ENCODE peak calls at places on chromosomes 11 and 22, in five cellular contexts. G is right lobe of liver, W is transverse colon, I is esophagus squamous epithelium, P is NB4. S is an unnamed sample.

GRCh38 chr11:5992604-5993251 is 5.9 kb upstream of the OR52L1 start:
- DNase-seq in G (no peak), W (no peak), I (no peak), P (peak), S (no peak)

GRCh38 chr11:118145285-118146227 is 7.1 kb downstream of the SCN4B start:
- DNase-seq in G (peak), W (peak), I (peak), P (peak), S (peak)

GRCh38 chr11:34630544-34630943 is 9.7 kb downstream of the EHF start:
- DNase-seq in G (no peak), W (no peak), I (no peak), P (no peak), S (no peak)

GRCh38 chr11:23124249-23124648 is 264.0 kb upstream of the CCDC179 start:
- DNase-seq in G (no peak), W (no peak), I (no peak), P (no peak), S (no peak)

GRCh38 chr11:34825315-34825669 is 90.9 kb downstream of the APIP start:
- DNase-seq in G (no peak), W (no peak), I (no peak), P (no peak), S (no peak)

GRCh38 chr11:28257761-28258160 is 149.6 kb downstream of the METTL15 start:
- DNase-seq in G (no peak), W (no peak), I (no peak), P (no peak), S (no peak)

GRCh38 chr22:36954251-36955014 is 41.0 kb downstream of the CSF2RB start:
- DNase-seq in G (no peak), W (no peak), I (no peak), P (no peak), S (no peak)

GRCh38 chr22:46914916-46915894 is 152.8 kb downstream of the TBC1D22A start:
- DNase-seq in G (no peak), W (no peak), I (no peak), P (no peak), S (no peak)

GRCh38 chr11:472816-473215 is 22.7 kb downstream of the PTDSS2 start:
- DNase-seq in G (no peak), W (no peak), I (no peak), P (no peak), S (no peak)

GRCh38 chr11:75233688-75234295 is 6.8 kb upstream of the TPBGL start:
- DNase-seq in G (no peak), W (no peak), I (no peak), P (peak), S (peak)

GRCh38 chr11:82857145-82857544 is 43.1 kb downstream of the PRCP start:
- DNase-seq in G (no peak), W (no peak), I (no peak), P (no peak), S (no peak)

GRCh38 chr11:47078751-47079524 is 97.7 kb downstream of the ARFGAP2 start:
- DNase-seq in G (no peak), W (no peak), I (no peak), P (no peak), S (no peak)

GRCh38 chr11:88259431-88259830 is 78.1 kb downstream of the CTSC start:
- DNase-seq in G (no peak), W (no peak), I (no peak), P (no peak), S (no peak)

GRCh38 chr11:123195182-123196059 is at the start of gene CLMP:
- DNase-seq in G (no peak), W (peak), I (no peak), P (peak), S (no peak)

GRCh38 chr11:19853016-19853415 is 140.4 kb downstream of the NAV2 start:
- DNase-seq in G (no peak), W (no peak), I (no peak), P (no peak), S (no peak)

GRCh38 chr11:28763876-28764275 is 655.7 kb downstream of the METTL15 start:
- DNase-seq in G (no peak), W (no peak), I (no peak), P (no peak), S (no peak)

GRCh38 chr22:25494774-25495173 is 69.7 kb upstream of the GRK3 start:
- DNase-seq in G (no peak), W (no peak), I (no peak), P (peak), S (no peak)

GRCh38 chr11:63277345-63277943 is 34.0 kb upstream of the SLC22A25 start:
- DNase-seq in G (no peak), W (no peak), I (no peak), P (peak), S (no peak)

GRCh38 chr11:78672850-78673641 is 98.4 kb upstream of the NARS2 start:
- DNase-seq in G (no peak), W (no peak), I (no peak), P (no peak), S (no peak)

GRCh38 chr11:61264371-61264770 is 23.4 kb downstream of the PGA5 start:
- DNase-seq in G (no peak), W (no peak), I (no peak), P (no peak), S (no peak)

GRCh38 chr22:19896665-19897355 is 42.1 kb upstream of the GNB1L start:
- DNase-seq in G (no peak), W (no peak), I (no peak), P (no peak), S (no peak)

GRCh38 chr11:65593518-65594414 is 1.8 kb downstream of the KCNK7 start:
- DNase-seq in G (no peak), W (peak), I (no peak), P (peak), S (peak)

GRCh38 chr11:19615503-19615902 is 97.1 kb upstream of the NAV2 start:
- DNase-seq in G (no peak), W (no peak), I (no peak), P (no peak), S (no peak)

GRCh38 chr11:32838505-32839274 is 9.0 kb downstream of the PRRG4 start:
- DNase-seq in G (no peak), W (peak), I (no peak), P (peak), S (no peak)

GRCh38 chr11:70067591-70068341 is 10.4 kb upstream of the ANO1 start:
- DNase-seq in G (no peak), W (no peak), I (no peak), P (no peak), S (peak)

GRCh38 chr22:25420925-25421904 is 143.3 kb upstream of the GRK3 start:
- DNase-seq in G (no peak), W (no peak), I (no peak), P (peak), S (no peak)

GRCh38 chr11:19156892-19157291 is 39.9 kb downstream of the ZDHHC13 start:
- DNase-seq in G (no peak), W (no peak), I (no peak), P (no peak), S (no peak)

GRCh38 chr11:132838621-132839020 is 693.7 kb downstream of the OPCML start:
- DNase-seq in G (no peak), W (no peak), I (no peak), P (peak), S (no peak)

GRCh38 chr11:101955278-101955677 is 39.0 kb upstream of the ANGPTL5 start:
- DNase-seq in G (no peak), W (no peak), I (no peak), P (no peak), S (no peak)

GRCh38 chr22:37747090-37747714 is 50.4 kb downstream of the TRIOBP start:
- DNase-seq in G (peak), W (no peak), I (no peak), P (peak), S (no peak)

GRCh38 chr11:110430267-110431211 is 791 bp downstream of the FDX1 start:
- DNase-seq in G (peak), W (peak), I (no peak), P (peak), S (peak)

GRCh38 chr11:110428040-110428439 is 1.7 kb upstream of the FDX1 start:
- DNase-seq in G (no peak), W (no peak), I (no peak), P (no peak), S (no peak)

GRCh38 chr11:110428956-110429613 is 663 bp upstream of the FDX1 start:
- DNase-seq in G (no peak), W (no peak), I (no peak), P (peak), S (peak)

GRCh38 chr11:110431212-110432073 is 1.7 kb downstream of the FDX1 start:
- DNase-seq in G (no peak), W (no peak), I (no peak), P (peak), S (no peak)

DNA sequence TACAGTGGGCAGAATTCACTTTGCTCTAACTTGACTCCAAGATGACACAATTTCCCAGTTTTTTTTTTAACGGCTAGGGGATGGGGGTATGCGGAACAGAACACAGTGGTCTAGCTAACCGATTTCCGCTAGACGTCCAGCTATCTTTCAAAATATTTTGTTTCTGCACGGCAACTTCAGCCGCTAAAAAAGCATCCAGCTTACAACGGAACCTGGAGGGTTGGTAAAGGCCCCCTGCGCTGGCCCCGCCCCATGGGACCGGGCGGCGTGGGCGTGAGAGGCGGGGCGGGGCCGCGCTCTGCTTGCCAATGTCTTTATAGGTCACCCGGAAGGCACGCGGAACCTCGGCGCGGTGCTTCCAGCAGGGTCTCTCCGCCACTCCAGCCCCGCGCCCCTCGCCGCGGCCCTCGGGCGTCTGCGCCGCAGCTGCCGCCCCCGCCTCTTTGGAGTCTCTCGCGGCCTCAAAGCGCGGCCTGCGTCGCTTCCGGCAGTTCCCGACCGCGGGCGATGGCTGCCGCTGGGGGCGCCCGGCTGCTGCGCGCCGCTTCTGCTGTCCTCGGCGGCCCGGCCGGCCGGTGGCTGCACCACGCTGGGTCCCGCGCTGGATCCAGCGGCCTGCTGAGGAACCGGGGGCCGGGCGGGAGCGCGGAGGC is at the start of gene FDX1:
- DNase-seq in G (peak), W (peak), I (no peak), P (peak), S (peak)
- TF ChIP-seq POLR2A in G (peak), W (peak), I (peak), P (peak), S (no peak)

GRCh38 chr11:13315517-13316432 is 38.2 kb downstream of the BMAL1 start:
- DNase-seq in G (no peak), W (no peak), I (no peak), P (no peak), S (peak)

GRCh38 chr11:13318498-13319295 is 41.1 kb downstream of the BMAL1 start:
- DNase-seq in G (no peak), W (no peak), I (no peak), P (no peak), S (peak)

GRCh38 chr11:13314676-13315394 is 37.2 kb downstream of the BMAL1 start:
- DNase-seq in G (no peak), W (no peak), I (no peak), P (no peak), S (no peak)

GRCh38 chr11:13316528-13316961 is 39.0 kb downstream of the BMAL1 start:
- DNase-seq in G (no peak), W (no peak), I (no peak), P (no peak), S (no peak)

GRCh38 chr11:13317293-13318080 is 39.9 kb downstream of the BMAL1 start:
- DNase-seq in G (no peak), W (no peak), I (no peak), P (no peak), S (peak)
- TF ChIP-seq POLR2A in G (no peak), W (no peak), I (no peak), P (no peak), S (no peak)

GRCh38 chr22:39524089-39524752 is 3.9 kb downstream of the ATF4 start:
- DNase-seq in G (no peak), W (no peak), I (no peak), P (no peak), S (no peak)

GRCh38 chr22:39520054-39520873 is at the start of gene ATF4:
- DNase-seq in G (peak), W (peak), I (peak), P (peak), S (peak)

GRCh38 chr22:39520874-39521857 is 804 bp downstream of the ATF4 start:
- DNase-seq in G (peak), W (peak), I (no peak), P (peak), S (peak)

GRCh38 chr22:39524753-39525657 is 4.6 kb downstream of the ATF4 start:
- DNase-seq in G (no peak), W (no peak), I (no peak), P (no peak), S (no peak)

DNA sequence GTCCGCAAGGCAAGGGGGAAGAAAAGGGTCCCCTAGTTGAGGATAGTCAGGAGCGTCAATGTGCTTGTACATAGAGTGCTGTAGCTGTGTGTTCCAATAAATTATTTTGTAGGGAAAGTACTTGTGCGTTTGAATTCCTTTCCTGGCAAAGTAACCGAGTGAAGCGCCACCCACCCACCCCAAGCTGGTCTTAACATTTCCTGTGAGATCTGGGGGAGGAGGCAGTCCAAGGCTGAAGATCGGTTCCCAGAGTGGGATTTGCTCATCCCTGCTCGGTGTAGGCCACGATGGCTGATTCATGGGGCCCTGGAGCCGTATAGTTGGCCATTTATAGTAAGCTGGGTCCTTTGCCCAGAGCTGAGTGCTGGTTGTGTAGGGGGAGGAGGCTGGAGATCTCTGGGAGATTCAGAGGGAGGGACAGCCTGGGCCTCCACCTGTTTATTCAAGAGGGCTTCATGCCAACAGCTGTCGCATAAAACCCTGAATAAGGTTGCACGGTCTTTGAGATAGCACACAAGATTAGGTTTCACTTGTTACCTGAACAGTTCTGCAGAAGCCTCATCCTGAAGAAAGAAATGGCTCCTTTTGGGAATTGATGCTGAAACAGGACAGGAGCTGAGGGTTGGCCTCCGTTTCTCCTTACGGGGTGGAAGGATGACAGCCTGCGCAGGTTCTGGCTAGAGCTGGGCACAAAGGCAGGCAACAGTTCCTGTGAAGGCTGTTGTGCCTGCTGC is 2.4 kb downstream of the ATF4 start:
- DNase-seq in G (no peak), W (peak), I (no peak), P (no peak), S (peak)
- TF ChIP-seq POLR2A in G (no peak), W (peak), I (no peak), P (peak), S (peak)

DNA sequence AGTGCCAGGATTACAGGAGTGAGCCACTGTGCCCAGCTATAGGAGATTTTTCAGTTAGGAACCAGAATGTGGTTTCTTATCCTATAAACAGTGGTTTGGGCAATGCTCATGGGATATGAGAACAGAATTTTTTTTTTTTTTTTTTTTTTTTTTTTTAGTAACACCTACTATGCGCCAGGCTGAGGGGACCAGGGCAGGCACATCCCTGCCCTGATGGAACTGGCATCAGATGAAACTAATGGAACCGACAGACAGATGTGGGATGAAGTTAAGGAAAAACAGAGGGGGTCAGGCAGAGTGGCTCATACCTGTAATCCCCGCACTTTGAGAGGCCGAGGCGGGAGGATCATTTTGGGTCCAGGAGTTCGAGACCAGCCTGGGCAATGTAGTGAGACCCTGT is 4.9 kb downstream of the SEC14L4 start:
- DNase-seq in G (no peak), W (no peak), I (no peak), P (no peak), S (no peak)
- TF ChIP-seq POLR2A in G (no peak), W (no peak), I (no peak), P (no peak), S (no peak)

GRCh38 chr11:59810911-59811259 is 307 bp upstream of the MRPL16 start:
- DNase-seq in G (no peak), W (no peak), I (no peak), P (no peak), S (no peak)

GRCh38 chr11:59807047-59807446 is 3.5 kb downstream of the MRPL16 start:
- DNase-seq in G (no peak), W (peak), I (no peak), P (no peak), S (no peak)

GRCh38 chr11:59812220-59812619 is 1.6 kb upstream of the MRPL16 start:
- DNase-seq in G (no peak), W (no peak), I (no peak), P (no peak), S (no peak)

GRCh38 chr11:59813364-59813763 is 2.8 kb upstream of the MRPL16 start:
- DNase-seq in G (no peak), W (no peak), I (no peak), P (no peak), S (no peak)

GRCh38 chr11:59810189-59810910 is at the start of gene MRPL16:
- DNase-seq in G (peak), W (peak), I (peak), P (peak), S (peak)
- TF ChIP-seq POLR2A in G (peak), W (peak), I (peak), P (peak), S (peak)

GRCh38 chr11:8167796-8168195 is 1.0 kb downstream of the RIC3 start:
- DNase-seq in G (no peak), W (no peak), I (no peak), P (peak), S (no peak)

DNA sequence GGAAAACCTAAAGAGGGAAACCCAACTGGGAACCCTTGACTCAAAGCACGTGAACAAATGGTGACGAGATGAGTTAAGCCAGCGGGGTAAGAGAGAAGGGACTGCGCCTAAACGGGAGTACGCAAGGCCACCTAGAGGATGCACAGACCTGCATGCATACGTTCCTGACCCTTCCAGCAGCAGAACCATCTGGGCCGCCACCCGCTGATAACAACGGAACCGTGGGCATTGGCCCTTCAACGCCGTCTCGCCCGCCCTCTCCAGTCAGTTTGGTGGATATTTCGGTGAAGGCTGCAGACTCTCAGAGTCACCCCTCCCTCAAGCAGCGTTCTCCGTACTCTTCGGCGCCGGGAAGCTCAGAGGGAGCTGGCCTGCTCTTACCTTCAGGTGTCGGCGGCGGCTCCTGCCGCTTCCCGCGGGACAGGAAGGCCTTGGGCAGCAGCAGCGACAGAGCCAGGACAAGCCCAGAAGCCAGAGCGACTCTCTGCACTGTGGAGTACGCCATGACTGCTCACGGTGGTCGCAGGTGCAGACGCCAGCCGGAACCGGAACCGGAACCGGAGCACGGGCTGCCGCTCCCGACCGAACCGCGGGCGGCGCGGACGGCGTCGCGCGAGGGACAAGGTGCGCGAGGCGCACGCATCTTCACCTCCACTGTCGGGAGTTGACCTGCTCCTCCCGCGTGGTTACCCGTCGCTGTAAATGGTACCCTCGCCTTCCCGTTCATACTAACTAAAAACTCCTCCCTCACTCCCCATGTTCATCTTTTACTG is at the start of gene RIC3:
- DNase-seq in G (peak), W (peak), I (no peak), P (no peak), S (peak)
- TF ChIP-seq POLR2A in G (no peak), W (no peak), I (no peak), P (no peak), S (no peak)

GRCh38 chr11:71448257-71449161 is at the start of gene DHCR7:
- DNase-seq in G (peak), W (peak), I (peak), P (peak), S (peak)
- TF ChIP-seq POLR2A in G (peak), W (peak), I (peak), P (peak), S (peak)

GRCh38 chr11:67285541-67286498 is 3.3 kb upstream of the ANKRD13D start:
- DNase-seq in G (peak), W (no peak), I (no peak), P (peak), S (no peak)
- TF ChIP-seq POLR2A in G (no peak), W (no peak), I (no peak), P (peak), S (no peak)

DNA sequence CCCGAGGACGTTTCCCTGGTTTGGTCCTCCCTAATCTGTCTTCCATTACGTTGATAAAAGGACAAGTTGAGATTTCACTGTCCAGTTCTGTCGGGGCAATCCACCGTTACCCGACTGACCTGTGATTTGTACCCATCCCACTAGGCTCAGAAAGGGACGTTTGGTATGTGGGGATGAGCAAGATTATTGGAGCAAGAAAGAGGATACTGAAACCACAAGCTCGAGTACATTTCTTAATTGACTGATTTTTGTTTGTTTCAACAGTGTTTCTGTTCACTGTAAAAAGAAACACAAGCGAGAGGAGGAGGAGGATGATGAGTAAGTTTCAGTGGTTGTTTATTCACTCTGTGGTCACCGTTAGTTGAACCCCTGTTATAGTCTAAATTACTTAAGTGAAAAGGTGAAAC is 969 bp downstream of the CCDC117 start:
- DNase-seq in G (no peak), W (no peak), I (no peak), P (peak), S (no peak)
- TF ChIP-seq POLR2A in G (no peak), W (no peak), I (no peak), P (no peak), S (no peak)

S was measured in Peyer's patch.